ENCODE peak calls at places on chromosomes 5 and 9, in seven cellular contexts. Q is occipital lobe, C is fibroblast of mammary gland, W is posterior cingulate gyrus, F is right lobe of liver, K is HFFc6, Y is endothelial cell. B is an unnamed sample.

GRCh38 chr9:125141251-125141650 is 2.1 kb downstream of the SCAI start:
- DNase-seq in Q (no peak), Y (no peak), F (no peak), C (peak; percentile 30), W (no peak), K (peak; percentile 59), B (no peak)

GRCh38 chr5:14069021-14069420 is 74.1 kb upstream of the TRIO start:
- DNase-seq in F (no peak), Q (no peak), K (no peak), Y (no peak), C (no peak), W (no peak), B (no peak)

GRCh38 chr9:135422340-135422944 is 57.1 kb upstream of the PPP1R26 start:
- DNase-seq in K (no peak), Y (no peak), W (no peak), F (no peak), C (no peak), Q (no peak), B (no peak)

GRCh38 chr5:88694087-88694703 is 188.8 kb downstream of the MEF2C start:
- DNase-seq in F (no peak), Y (no peak), W (no peak), K (no peak), Q (no peak), C (no peak), B (no peak)

GRCh38 chr9:124661184-124661755 is 109.8 kb downstream of the NR6A1 start:
- DNase-seq in Y (no peak), K (no peak), Q (no peak), W (no peak), F (no peak), C (no peak), B (peak; percentile 27)

GRCh38 chr9:96020300-96020821 is 144.9 kb downstream of the ERCC6L2 start:
- DNase-seq in C (no peak), Y (no peak), W (no peak), Q (no peak), F (no peak), K (no peak), B (no peak)

GRCh38 chr5:66565878-66566277 is 30.3 kb upstream of the MAST4 start:
- DNase-seq in K (no peak), C (no peak), F (no peak), Y (no peak), Q (no peak), W (no peak), B (no peak)

GRCh38 chr5:148135091-148136048 is 33.0 kb upstream of the SPINK14 start:
- DNase-seq in Y (no peak), Q (no peak), W (no peak), C (no peak), F (no peak), K (no peak), B (no peak)

GRCh38 chr5:157747766-157748700 is 4.5 kb downstream of the LSM11 start:
- DNase-seq in Q (no peak), Y (no peak), K (no peak), W (no peak), C (peak; percentile 24), F (no peak), B (peak; percentile 18)

GRCh38 chr9:121299467-121300282 is 31.7 kb downstream of the GSN start:
- DNase-seq in Q (peak; percentile 38), F (no peak), Y (peak; percentile 38), C (no peak), W (no peak), K (no peak), B (no peak)

GRCh38 chr9:136245194-136246150 is at the start of gene QSOX2:
- DNase-seq in C (peak; percentile 70), W (peak; percentile 72), K (peak; percentile 50), Q (peak; percentile 82), F (peak; percentile 88), Y (peak; percentile 85), B (peak; percentile 70)

GRCh38 chr9:134885647-134886412 is 5.2 kb downstream of the FCN2 start:
- DNase-seq in Y (no peak), K (no peak), Q (no peak), W (no peak), F (no peak), C (no peak), B (no peak)

GRCh38 chr5:174371600-174372094 is 326.1 kb downstream of the NSG2 start:
- DNase-seq in K (no peak), C (peak; percentile 4), Y (no peak), W (no peak), F (no peak), Q (no peak), B (peak; percentile 12)

GRCh38 chr5:28516657-28517175 is 1478.3 kb upstream of the CDH9 start:
- DNase-seq in C (no peak), Q (no peak), W (no peak), F (no peak), Y (no peak), K (no peak), B (peak; percentile 74)

B was measured in astrocyte of the spinal cord.